ENCODE peak calls at places on chromosome 14, in five cellular contexts. E, C, S, V and K are unnamed samples.

GRCh38 chr14:88904864-88905263 is 80.4 kb downstream of the TTC8 start:
- DNase-seq in C (no peak), S (no peak), E (no peak), V (no peak), K (no peak)

GRCh38 chr14:52790011-52790755 is 1.2 kb downstream of the GNPNAT1 start:
- DNase-seq in C (no peak), E (peak), V (no peak), S (no peak), K (no peak)

GRCh38 chr14:50237448-50237847 is 6.1 kb upstream of the SOS2 start:
- DNase-seq in S (no peak), E (no peak), V (no peak), C (no peak), K (no peak)

GRCh38 chr14:39033371-39033770 is 69.7 kb downstream of the SEC23A start:
- DNase-seq in E (no peak), V (no peak), S (no peak), C (no peak), K (no peak)

GRCh38 chr14:91153360-91153759 is 39.5 kb downstream of the DGLUCY start:
- DNase-seq in S (no peak), C (no peak), V (no peak), E (no peak), K (no peak)

GRCh38 chr14:33542338-33543290 is 408.3 kb downstream of the EGLN3 start:
- DNase-seq in C (no peak), S (no peak), E (no peak), V (no peak), K (no peak)

GRCh38 chr14:30058401-30058800 is 130.8 kb upstream of the PRKD1 start:
- DNase-seq in C (no peak), S (no peak), E (no peak), V (no peak), K (no peak)

GRCh38 chr14:61528591-61529021 is 166.7 kb upstream of the HIF1A start:
- DNase-seq in S (peak), C (no peak), E (no peak), V (no peak), K (no peak)

GRCh38 chr14:45664668-45665356 is 411.8 kb upstream of the MIS18BP1 start:
- DNase-seq in V (no peak), E (no peak), S (no peak), C (no peak), K (no peak)

GRCh38 chr14:93712079-93712837 is 76.0 kb downstream of the PRIMA1 start:
- DNase-seq in S (peak), E (no peak), C (no peak), V (no peak), K (no peak)

GRCh38 chr14:102316048-102316745 is 3.3 kb upstream of the ZNF839 start:
- DNase-seq in E (no peak), S (no peak), V (no peak), C (no peak), K (no peak)

GRCh38 chr14:38217538-38217937 is 9.8 kb downstream of the SSTR1 start:
- DNase-seq in E (no peak), S (no peak), C (no peak), V (no peak), K (no peak)

GRCh38 chr14:71341160-71341559 is 433.9 kb downstream of the PCNX1 start:
- DNase-seq in S (no peak), C (no peak), V (no peak), E (no peak), K (no peak)

GRCh38 chr14:103887170-103887501 is 39.8 kb upstream of the PPP1R13B start:
- DNase-seq in S (no peak), E (no peak), C (no peak), V (no peak), K (no peak)

GRCh38 chr14:55151601-55152000 is 22.5 kb downstream of the LGALS3 start:
- DNase-seq in V (no peak), S (no peak), E (no peak), C (no peak), K (no peak)

GRCh38 chr14:99273025-99273723 is 1.2 kb upstream of the BCL11B start:
- DNase-seq in S (peak), V (no peak), E (no peak), C (no peak), K (no peak)